ENCODE peak calls at places on chromosome 12, in five cellular contexts. Y is BE2C, D is glutamatergic neuron, T is osteoblast, H is heart left ventricle. L is an unnamed sample.

GRCh38 chr12:113250045-113250444 is 28.8 kb downstream of the TPCN1 start:
- DNase-seq in Y (no peak), D (no peak), T (no peak), H (no peak), L (no peak)

GRCh38 chr12:72273851-72274284 is 1.7 kb downstream of the TRHDE start:
- DNase-seq in Y (no peak), D (no peak), T (peak; percentile 78), H (no peak), L (no peak)

GRCh38 chr12:106112094-106112822 is 26.5 kb downstream of the NUAK1 start:
- DNase-seq in Y (no peak), D (no peak), T (no peak), H (peak; percentile 56), L (peak; percentile 51)

GRCh38 chr12:11807453-11807852 is 158.0 kb downstream of the ETV6 start:
- DNase-seq in Y (no peak), D (no peak), T (no peak), H (no peak), L (no peak)

GRCh38 chr12:59040651-59041050 is 120.3 kb upstream of the LRIG3 start:
- DNase-seq in Y (no peak), D (no peak), T (peak; percentile 42), H (no peak), L (no peak)

GRCh38 chr12:45543887-45544286 is 185.6 kb upstream of the ARID2 start:
- DNase-seq in Y (peak; percentile 37), D (peak; percentile 17), T (peak; percentile 6), H (peak; percentile 37), L (peak; percentile 15)

GRCh38 chr12:53623986-53624385 is 2.2 kb downstream of the ATF7 start:
- DNase-seq in Y (no peak), D (no peak), T (peak; percentile 83), H (no peak), L (no peak)

GRCh38 chr12:128840862-128841468 is 12.3 kb upstream of the GLT1D1 start:
- DNase-seq in Y (no peak), D (no peak), T (no peak), H (no peak), L (no peak)

GRCh38 chr12:129213551-129213950 is 360.3 kb downstream of the GLT1D1 start:
- DNase-seq in Y (no peak), D (no peak), T (no peak), H (no peak), L (no peak)

GRCh38 chr12:109504068-109504467 is 26.6 kb downstream of the UBE3B start:
- DNase-seq in Y (peak; percentile 37), D (no peak), T (no peak), H (no peak), L (no peak)

GRCh38 chr12:109302358-109302757 is 6.7 kb downstream of the FOXN4 start:
- DNase-seq in Y (no peak), D (no peak), T (no peak), H (no peak), L (no peak)

GRCh38 chr12:19105468-19105867 is 24.1 kb upstream of the PLEKHA5 start:
- DNase-seq in Y (no peak), D (no peak), T (no peak), H (no peak), L (no peak)

GRCh38 chr12:40032433-40033259 is 73.2 kb downstream of the SLC2A13 start:
- DNase-seq in Y (no peak), D (no peak), T (no peak), H (no peak), L (no peak)

DNA sequence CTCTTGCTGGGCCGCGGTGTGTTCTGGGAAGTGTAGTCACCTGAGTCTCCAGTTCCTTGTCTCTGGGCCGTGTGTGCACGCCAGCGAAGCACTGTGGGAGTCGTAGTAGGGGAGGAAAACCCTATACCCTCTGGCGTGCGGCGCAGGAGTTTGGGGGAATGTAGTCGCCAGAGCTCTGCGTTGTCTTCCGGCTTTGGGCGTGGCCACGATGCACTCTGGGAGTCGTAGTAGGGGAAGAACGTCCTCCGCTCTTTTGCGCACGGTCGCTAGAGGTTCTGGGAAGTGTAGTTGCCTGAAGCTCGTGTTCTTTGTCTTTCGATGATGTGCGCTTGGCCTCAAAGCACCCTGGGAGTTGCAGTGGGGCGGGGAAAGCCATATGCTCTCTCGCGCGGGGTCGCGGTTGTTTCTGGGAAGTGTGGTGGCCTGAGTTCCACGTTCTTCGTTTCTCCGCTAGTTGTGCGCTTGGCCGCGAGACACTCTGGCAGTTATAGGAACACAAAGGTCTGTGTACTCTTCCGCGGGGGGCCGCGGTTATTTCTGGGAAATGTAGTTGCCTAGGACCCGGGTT is 588 bp upstream of the ZNF140 start:
- DNase-seq in Y (peak; percentile 98), D (peak; percentile 97), T (peak; percentile 91), H (peak; percentile 100), L (peak; percentile 98)
- TF ChIP-seq CTCF in Y (no peak), D (no peak), T (no peak), H (no peak), L (no peak)

DNA sequence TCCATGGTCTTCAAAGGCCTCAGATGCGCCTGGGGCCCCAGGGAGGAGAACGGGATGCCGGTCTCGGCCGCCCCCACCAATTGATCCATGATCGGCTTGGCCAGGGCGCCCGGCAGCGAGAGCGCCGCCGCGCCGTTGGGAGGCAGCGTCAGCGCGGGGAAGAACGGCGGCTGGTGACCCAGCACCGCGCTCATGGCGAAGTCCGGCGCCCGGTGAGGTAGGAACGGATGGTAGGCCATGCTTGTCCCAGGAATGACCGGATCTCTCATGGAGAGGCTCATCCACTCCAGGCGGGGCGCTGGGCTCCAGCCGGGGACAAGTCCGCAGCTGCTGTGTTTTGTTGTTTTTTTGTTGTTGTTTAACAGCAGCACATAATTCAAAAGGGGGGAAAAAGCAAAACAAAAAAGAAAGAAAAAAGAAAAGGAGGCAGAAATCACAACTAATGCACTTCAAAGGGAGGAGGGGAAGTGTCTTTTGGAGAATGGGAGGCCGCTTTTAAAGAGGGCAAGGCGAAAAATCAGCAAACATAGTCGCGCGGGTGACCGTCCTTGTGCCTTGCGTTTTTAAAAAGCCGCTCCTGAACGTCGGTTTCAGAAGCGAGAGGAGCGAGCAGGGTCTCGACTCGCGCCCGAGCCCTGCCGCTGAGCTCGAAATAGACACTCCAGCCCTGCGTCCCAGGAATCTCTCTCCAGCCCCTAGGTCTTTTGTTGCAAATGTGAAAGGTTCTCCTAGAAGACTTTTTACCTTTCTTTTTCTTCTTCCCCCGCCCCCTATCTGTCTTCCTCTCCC is 861 bp downstream of the TBX3 start:
- DNase-seq in Y (no peak), D (peak; percentile 51), T (peak; percentile 87), H (no peak), L (peak; percentile 24)
- TF ChIP-seq CTCF in Y (no peak), D (no peak), T (no peak), H (no peak), L (peak; percentile 20)

GRCh38 chr12:94649349-94650142 is 811 bp downstream of the TMCC3 start:
- DNase-seq in Y (peak; percentile 31), D (peak; percentile 68), T (peak; percentile 84), H (peak; percentile 51), L (peak; percentile 55)
- TF ChIP-seq CTCF in Y (peak; percentile 3), D (peak; percentile 15), T (no peak), H (peak; percentile 36), L (peak; percentile 59)

GRCh38 chr12:92434607-92435025 is 268.2 kb upstream of the PLEKHG7 start:
- DNase-seq in Y (no peak), D (no peak), T (no peak), H (no peak), L (no peak)

GRCh38 chr12:92426346-92426745 is 276.4 kb upstream of the PLEKHG7 start:
- DNase-seq in Y (no peak), D (no peak), T (no peak), H (no peak), L (no peak)

GRCh38 chr12:92436847-92437246 is 265.9 kb upstream of the PLEKHG7 start:
- DNase-seq in Y (no peak), D (no peak), T (no peak), H (no peak), L (no peak)

GRCh38 chr12:92432724-92433281 is 270.0 kb upstream of the PLEKHG7 start:
- DNase-seq in Y (no peak), D (no peak), T (no peak), H (no peak), L (no peak)

DNA sequence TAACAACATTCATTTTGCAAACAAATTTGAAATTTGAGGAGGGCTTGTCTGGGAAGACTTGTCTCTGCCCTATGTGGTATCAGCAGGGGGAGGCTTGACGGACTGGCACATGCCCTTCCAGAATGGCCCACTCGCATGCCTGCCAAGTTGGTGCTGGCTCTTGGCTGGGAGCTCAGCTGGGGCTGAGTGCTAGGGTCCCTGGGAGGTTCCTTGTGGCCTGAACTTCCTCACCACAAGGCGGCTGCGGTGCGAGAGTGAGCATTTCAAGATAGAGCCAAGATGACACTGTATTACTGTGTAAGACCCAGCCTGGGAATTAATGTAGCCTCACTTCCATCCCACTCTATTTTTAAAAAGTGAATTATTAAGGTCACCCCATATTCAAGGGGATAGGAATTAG is 271.6 kb upstream of the PLEKHG7 start:
- DNase-seq in Y (no peak), D (no peak), T (no peak), H (no peak), L (no peak)
- TF ChIP-seq CTCF in Y (no peak), D (no peak), T (peak; percentile 22), H (no peak), L (no peak)

GRCh38 chr12:115611477-115611876 is 666.0 kb downstream of the MED13L start:
- DNase-seq in Y (peak; percentile 60), D (no peak), T (no peak), H (peak; percentile 74), L (peak; percentile 39)
- TF ChIP-seq CTCF in Y (no peak), D (no peak), T (no peak), H (no peak), L (no peak)

GRCh38 chr12:32561931-32562341 is 117.2 kb upstream of the DNM1L start:
- DNase-seq in Y (no peak), D (no peak), T (no peak), H (no peak), L (no peak)

GRCh38 chr12:32558941-32559340 is 120.2 kb upstream of the DNM1L start:
- DNase-seq in Y (no peak), D (no peak), T (peak; percentile 83), H (no peak), L (no peak)

GRCh38 chr12:32559434-32559833 is 119.7 kb upstream of the DNM1L start:
- DNase-seq in Y (no peak), D (no peak), T (no peak), H (no peak), L (peak; percentile 34)

GRCh38 chr12:32560520-32560919 is 118.6 kb upstream of the DNM1L start:
- DNase-seq in Y (no peak), D (no peak), T (no peak), H (no peak), L (no peak)
- TF ChIP-seq CTCF in Y (no peak), D (no peak), T (no peak), H (no peak), L (no peak)

DNA sequence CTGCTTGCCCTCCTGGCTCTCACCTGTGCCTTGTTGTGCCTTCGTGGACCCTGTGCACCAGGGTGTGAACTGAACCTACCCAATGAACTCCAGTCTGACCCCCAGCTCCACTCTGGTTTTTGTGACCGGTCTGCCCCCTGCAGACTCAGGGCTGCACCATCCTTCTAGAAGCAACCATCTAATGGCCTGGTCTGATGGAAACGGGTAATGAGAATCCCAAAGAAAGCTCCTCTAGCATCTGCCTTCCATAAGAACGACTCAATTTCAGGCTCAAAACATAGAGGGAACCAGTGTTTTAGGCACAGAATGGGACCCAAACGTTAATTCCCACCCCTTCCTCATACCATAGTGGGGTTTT is 176.7 kb upstream of the PRMT8 start:
- DNase-seq in Y (no peak), D (no peak), T (no peak), H (no peak), L (no peak)
- TF ChIP-seq CTCF in Y (peak; percentile 27), D (no peak), T (peak; percentile 15), H (no peak), L (no peak)

GRCh38 chr12:116220756-116221155 is 56.7 kb downstream of the MED13L start:
- DNase-seq in Y (no peak), D (no peak), T (peak; percentile 46), H (no peak), L (no peak)
- TF ChIP-seq CTCF in Y (no peak), D (no peak), T (no peak), H (no peak), L (no peak)

L was measured in gastrocnemius medialis.